ENCODE peak calls at places on chromosomes 13 and 19, in seven cellular contexts. P, F, S, V, Q, T and J are unnamed samples.

GRCh38 chr19:22326219-22326618 is 40.0 kb downstream of the ZNF729 start:
- DNase-seq in F (no peak), P (no peak), V (no peak), S (no peak), T (no peak), Q (no peak), J (no peak)

GRCh38 chr13:111594606-111595005 is 274.2 kb downstream of the TEX29 start:
- DNase-seq in S (no peak), T (no peak), Q (no peak), P (no peak), F (no peak), V (peak), J (no peak)

GRCh38 chr13:100209857-100210580 is 121.1 kb downstream of the PCCA start:
- DNase-seq in S (no peak), P (no peak), V (no peak), Q (no peak), F (no peak), T (peak), J (no peak)

GRCh38 chr19:35040826-35041547 is 534 bp upstream of the HPN start:
- DNase-seq in P (peak), S (peak), V (no peak), T (no peak), F (peak), Q (peak), J (peak)

GRCh38 chr19:56942749-56943148 is 102.2 kb upstream of the PEG3 start:
- DNase-seq in Q (peak), V (peak), F (no peak), T (no peak), S (no peak), P (no peak), J (peak)

GRCh38 chr19:42402376-42403116 is 12.4 kb upstream of the CNFN start:
- DNase-seq in Q (no peak), P (no peak), S (no peak), V (no peak), F (no peak), T (no peak), J (no peak)

GRCh38 chr13:30982506-30982905 is 50.0 kb downstream of the TEX26 start:
- DNase-seq in T (no peak), Q (no peak), F (no peak), V (no peak), P (no peak), S (no peak), J (no peak)

GRCh38 chr19:57817976-57818375 is 3.3 kb upstream of the ZNF552 start:
- DNase-seq in Q (no peak), F (no peak), V (no peak), S (no peak), P (no peak), T (no peak), J (no peak)

GRCh38 chr19:49272204-49272603 is 52.8 kb downstream of the SLC6A16 start:
- DNase-seq in T (peak), S (no peak), V (peak), F (no peak), P (no peak), Q (no peak), J (no peak)

DNA sequence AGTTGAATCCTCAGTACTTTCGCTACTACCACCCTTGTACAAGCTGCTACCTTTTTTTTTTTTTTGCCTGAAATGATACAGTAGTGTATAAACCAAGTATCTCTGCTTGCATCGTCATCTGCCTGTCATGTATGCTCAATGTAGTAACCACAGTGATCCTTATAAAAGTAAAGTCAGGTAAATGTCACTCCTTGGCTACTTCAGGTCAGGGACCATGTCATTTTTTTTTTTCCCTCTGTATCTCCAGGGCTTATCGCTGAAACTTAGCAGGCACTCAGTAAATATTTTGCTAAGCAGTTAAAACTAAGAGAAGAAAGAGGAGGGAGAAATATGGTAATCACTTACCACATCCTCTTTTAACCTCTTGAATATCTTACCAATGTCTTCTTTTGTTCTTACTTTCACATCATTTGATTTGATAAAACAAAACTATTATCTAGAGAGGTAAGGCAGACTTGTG is 96.8 kb upstream of the KLF12 start:
- DNase-seq in P (no peak), Q (no peak), S (no peak), T (no peak), V (no peak), F (no peak), J (no peak)
- TF ChIP-seq CTCF in P (no peak), Q (no peak), S (no peak), T (no peak), V (no peak), F (no peak), J (no peak)

GRCh38 chr13:27177852-27178251 is 6.2 kb upstream of the USP12 start:
- DNase-seq in S (no peak), F (peak), P (no peak), Q (no peak), V (no peak), T (no peak), J (no peak)
- TF ChIP-seq CTCF in S (no peak), F (peak), P (no peak), Q (no peak), V (no peak), T (peak), J (no peak)

DNA sequence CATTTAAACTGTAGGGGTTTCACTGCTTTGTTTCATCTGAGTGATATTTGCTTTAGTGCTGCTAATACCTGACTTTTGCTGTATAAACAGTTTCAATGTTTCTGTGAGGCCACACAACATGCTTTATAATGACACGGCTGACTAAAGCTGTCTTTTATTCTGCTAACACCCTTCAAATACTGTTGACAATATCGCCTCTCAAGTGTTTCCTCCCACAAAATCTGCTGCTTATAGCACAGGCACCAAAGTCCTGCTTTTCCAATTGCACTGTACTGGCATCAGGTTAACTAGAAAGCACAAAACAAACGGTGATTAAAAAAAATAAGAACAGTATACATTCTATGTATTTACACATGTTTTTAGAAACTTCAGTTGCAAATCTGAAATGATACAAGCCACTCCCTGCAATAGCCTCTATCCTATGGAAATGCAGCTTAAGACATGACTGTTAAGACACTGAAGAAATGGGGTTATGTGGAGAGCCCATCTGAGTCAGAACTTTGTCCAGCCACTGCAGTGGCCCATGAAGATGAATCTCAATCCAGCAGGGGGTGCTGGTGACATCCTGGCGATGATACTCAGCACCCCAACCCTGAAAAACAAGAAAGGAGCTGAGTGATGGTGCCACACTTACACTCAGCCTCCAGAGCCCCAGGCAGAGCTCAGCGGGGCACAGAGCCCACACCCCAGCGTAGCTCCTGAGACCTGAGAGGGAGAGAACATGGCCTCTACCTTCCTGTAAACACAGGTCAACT is 29.4 kb downstream of the RFXAP start:
- DNase-seq in Q (no peak), T (no peak), P (no peak), F (peak), V (no peak), S (no peak), J (no peak)
- TF ChIP-seq CTCF in Q (no peak), T (no peak), P (no peak), F (peak), V (peak), S (no peak), J (no peak)

GRCh38 chr13:105363747-105364177 is 1171.7 kb downstream of the EFNB2 start:
- DNase-seq in F (no peak), S (no peak), T (no peak), Q (no peak), V (no peak), P (no peak), J (no peak)
- TF ChIP-seq CTCF in F (no peak), S (no peak), T (no peak), Q (no peak), V (no peak), P (no peak), J (no peak)

DNA sequence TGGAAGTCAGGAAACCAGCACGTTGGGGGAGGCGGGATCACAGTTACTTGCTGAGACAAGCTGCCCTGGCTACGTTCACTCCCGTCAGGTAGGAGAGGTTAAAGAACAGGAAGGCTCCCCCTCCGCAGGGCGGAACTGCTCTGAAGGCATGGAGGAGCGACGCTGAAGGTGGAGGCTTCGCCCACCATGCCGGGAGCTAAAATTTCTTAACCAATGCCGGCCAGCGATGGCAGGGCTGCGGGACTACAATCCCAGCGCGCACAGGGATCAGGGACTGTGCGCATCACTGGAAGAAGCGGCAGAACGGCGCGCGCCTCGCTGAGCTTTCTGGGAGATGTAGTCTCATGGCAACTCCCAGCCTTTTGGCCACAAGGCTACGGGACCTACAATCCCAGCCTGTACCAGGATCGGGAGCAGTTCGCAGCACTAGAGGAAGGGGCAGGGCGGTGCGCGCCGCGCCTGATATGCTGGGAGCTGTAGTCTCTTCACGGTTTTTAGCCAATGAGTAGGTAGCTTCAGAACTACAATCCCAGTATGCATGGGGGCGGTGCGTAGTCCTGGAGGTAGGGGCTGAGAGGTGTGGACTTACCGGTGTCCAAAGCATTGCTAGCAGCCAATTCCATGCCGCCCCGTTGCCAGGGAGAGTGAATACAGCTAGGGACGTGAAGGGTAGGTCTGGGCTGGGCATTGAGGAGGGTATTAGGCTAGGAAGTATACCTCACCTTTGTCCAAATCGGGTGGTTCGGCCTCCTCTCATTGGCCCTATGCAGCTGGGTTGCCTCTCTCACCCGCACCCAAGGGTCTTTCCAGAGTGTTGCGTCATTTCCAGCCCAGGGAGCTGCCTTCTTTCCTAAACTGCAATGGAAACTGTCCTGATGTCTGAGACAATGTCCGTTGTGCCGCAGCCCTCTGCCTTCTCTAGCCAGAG is 12.8 kb upstream of the ZNF682 start:
- DNase-seq in S (peak), T (peak), P (peak), F (peak), Q (peak), V (peak), J (peak)
- TF ChIP-seq CTCF in S (no peak), T (no peak), P (peak), F (no peak), Q (no peak), V (no peak), J (no peak)

GRCh38 chr13:112895521-112896465 is 73.2 kb upstream of the MCF2L start:
- DNase-seq in F (no peak), V (no peak), T (no peak), P (no peak), S (no peak), Q (no peak), J (peak)

GRCh38 chr13:112894673-112895481 is 74.1 kb upstream of the MCF2L start:
- DNase-seq in T (no peak), V (no peak), F (peak), P (no peak), S (no peak), Q (no peak), J (peak)

GRCh38 chr13:112894423-112894672 is 74.7 kb upstream of the MCF2L start:
- DNase-seq in S (no peak), V (no peak), P (no peak), F (no peak), Q (no peak), T (no peak), J (peak)

GRCh38 chr13:112892759-112893569 is 76.0 kb upstream of the MCF2L start:
- DNase-seq in V (no peak), S (no peak), T (no peak), F (no peak), P (no peak), Q (no peak), J (no peak)

DNA sequence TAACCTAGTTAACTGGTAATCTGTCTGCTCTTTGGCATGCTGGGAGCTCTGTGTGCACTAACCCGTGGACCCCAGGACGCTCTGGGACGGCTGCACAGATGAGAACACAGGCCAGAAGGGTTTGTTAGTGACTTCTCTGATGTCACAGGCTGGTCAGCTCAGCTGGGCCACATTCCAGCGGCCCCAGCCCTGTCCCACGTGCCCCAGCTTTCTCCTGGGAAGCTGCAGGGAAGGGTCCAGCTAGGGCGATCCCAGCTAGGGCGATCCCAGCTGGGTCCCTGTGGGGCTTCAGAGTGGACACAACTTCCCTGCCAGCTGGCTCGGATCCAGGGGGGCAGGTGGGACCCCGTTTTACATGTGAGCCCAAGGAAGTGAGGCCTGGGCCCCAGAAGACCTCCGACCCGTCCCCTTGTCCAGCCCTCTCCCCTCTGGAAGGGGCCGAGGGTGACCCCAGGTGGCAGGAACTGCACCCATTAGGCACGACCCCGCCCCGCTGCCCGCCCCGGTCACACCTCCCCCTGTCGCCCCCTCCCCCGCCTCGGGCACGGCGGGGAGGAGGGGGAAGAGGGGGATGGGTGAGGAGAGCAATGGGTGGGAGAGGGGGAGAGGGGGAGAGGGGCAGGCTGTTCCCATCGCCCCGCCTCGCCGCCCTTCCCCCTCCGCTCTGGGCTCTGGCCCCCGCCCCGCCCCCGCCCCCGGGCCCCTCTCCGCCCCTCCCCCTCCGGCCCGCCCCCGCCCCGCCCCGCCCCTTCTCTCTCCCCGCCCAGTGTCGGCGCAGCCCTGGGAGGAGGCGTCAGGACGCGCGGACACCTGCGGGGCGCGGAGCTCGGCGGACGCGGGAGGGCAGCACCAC is 75.2 kb upstream of the MCF2L start:
- DNase-seq in V (no peak), Q (no peak), F (peak), P (no peak), T (peak), S (peak), J (peak)
- TF ChIP-seq CTCF in V (no peak), Q (no peak), F (no peak), P (no peak), T (no peak), S (no peak), J (no peak)